ENCODE peak calls at places on chromosomes 2 and 18, in nine cellular contexts. F is EH, R is skeletal muscle cell, C is RWPE1, Y is NCI-H2081, S is posterior cingulate gyrus, H is T-helper 2 cell, L is HEK293T, W is transverse colon. U is an unnamed sample.

GRCh38 chr18:50558948-50559749 is 738 bp upstream of the MAPK4 start:
- DNase-seq in S (no peak), R (no peak), L (no peak), F (no peak), C (no peak), Y (no peak), H (no peak), W (no peak), U (no peak)

GRCh38 chr18:7766817-7767216 is 199.7 kb downstream of the PTPRM start:
- DNase-seq in S (no peak), H (no peak), F (no peak), W (no peak), L (no peak), Y (no peak), C (no peak), R (no peak), U (no peak)

GRCh38 chr18:50944245-50944917 is 23.5 kb upstream of the ELAC1 start:
- DNase-seq in S (no peak), Y (no peak), H (no peak), C (no peak), L (no peak), F (peak), W (no peak), R (no peak), U (no peak)

GRCh38 chr2:80053522-80054338 is 250.8 kb downstream of the LRRTM1 start:
- DNase-seq in C (peak), H (no peak), S (no peak), R (no peak), L (peak), W (no peak), F (peak), Y (no peak), U (no peak)

GRCh38 chr18:59041819-59042476 is 97.7 kb upstream of the SEC11C start:
- DNase-seq in R (no peak), Y (no peak), C (no peak), W (no peak), F (no peak), H (no peak), S (peak), L (no peak), U (no peak)

GRCh38 chr2:232455426-232456255 is at the start of gene ALPI:
- DNase-seq in S (peak), R (no peak), H (no peak), F (no peak), W (peak), C (no peak), Y (no peak), L (no peak), U (no peak)

GRCh38 chr2:50315366-50315765 is 716.6 kb downstream of the NRXN1 start:
- DNase-seq in R (no peak), Y (no peak), C (no peak), S (no peak), F (no peak), L (no peak), W (no peak), H (no peak), U (no peak)

GRCh38 chr18:45110577-45111506 is 430.2 kb downstream of the SETBP1 start:
- DNase-seq in S (peak), W (no peak), H (no peak), L (no peak), F (peak), C (no peak), R (no peak), Y (no peak), U (no peak)

U was measured in epithelial cell of prostate.